ENCODE peak calls at places on chromosomes 1 and 21, in seven cellular contexts. One of them, this sample, is unnamed.

GRCh38 chr1:237677979-237678378 is 212.7 kb downstream of the ZP4 start:
- DNase-seq in cardiac fibroblast: peak; percentile 48
- DNase-seq in MM.1S: peak; percentile 47
- DNase-seq in left ventricle myocardium superior: no peak
- DNase-seq in HTR-8/SVneo: peak; percentile 28
- DNase-seq in 8988T: no peak
- DNase-seq in C1 segment of cervical spinal cord: no peak
- DNase-seq in this sample: no peak

GRCh38 chr1:53562256-53562982 is 103.2 kb downstream of the DMRTB1 start:
- DNase-seq in cardiac fibroblast: no peak
- DNase-seq in MM.1S: no peak
- DNase-seq in left ventricle myocardium superior: no peak
- DNase-seq in HTR-8/SVneo: no peak
- DNase-seq in 8988T: no peak
- DNase-seq in C1 segment of cervical spinal cord: no peak
- DNase-seq in this sample: no peak

GRCh38 chr1:24683713-24684162 is 40.6 kb downstream of the SRRM1 start:
- DNase-seq in cardiac fibroblast: peak; percentile 92
- DNase-seq in MM.1S: no peak
- DNase-seq in left ventricle myocardium superior: no peak
- DNase-seq in HTR-8/SVneo: peak; percentile 77
- DNase-seq in 8988T: peak; percentile 38
- DNase-seq in C1 segment of cervical spinal cord: peak; percentile 7
- DNase-seq in this sample: no peak

GRCh38 chr1:70146488-70146887 is 58.9 kb downstream of the LRRC40 start:
- DNase-seq in cardiac fibroblast: no peak
- DNase-seq in MM.1S: no peak
- DNase-seq in left ventricle myocardium superior: no peak
- DNase-seq in HTR-8/SVneo: no peak
- DNase-seq in 8988T: no peak
- DNase-seq in C1 segment of cervical spinal cord: no peak
- DNase-seq in this sample: no peak

GRCh38 chr1:43314233-43314632 is 13.5 kb downstream of the TIE1 start:
- DNase-seq in cardiac fibroblast: no peak
- DNase-seq in MM.1S: no peak
- DNase-seq in left ventricle myocardium superior: no peak
- DNase-seq in HTR-8/SVneo: no peak
- DNase-seq in 8988T: no peak
- DNase-seq in C1 segment of cervical spinal cord: no peak
- DNase-seq in this sample: no peak

GRCh38 chr1:15820478-15820877 is 13.0 kb upstream of the UQCRHL start:
- DNase-seq in cardiac fibroblast: peak; percentile 55
- DNase-seq in MM.1S: no peak
- DNase-seq in left ventricle myocardium superior: no peak
- DNase-seq in HTR-8/SVneo: peak; percentile 21
- DNase-seq in 8988T: no peak
- DNase-seq in C1 segment of cervical spinal cord: no peak
- DNase-seq in this sample: no peak

GRCh38 chr1:152855661-152856060 is 4.1 kb upstream of the LCE7A start:
- DNase-seq in cardiac fibroblast: no peak
- DNase-seq in MM.1S: no peak
- DNase-seq in left ventricle myocardium superior: no peak
- DNase-seq in HTR-8/SVneo: peak; percentile 4
- DNase-seq in 8988T: no peak
- DNase-seq in C1 segment of cervical spinal cord: no peak
- DNase-seq in this sample: no peak

GRCh38 chr1:2534775-2535387 is 4.8 kb upstream of the HES5 start:
- DNase-seq in cardiac fibroblast: peak; percentile 31
- DNase-seq in MM.1S: no peak
- DNase-seq in left ventricle myocardium superior: no peak
- DNase-seq in HTR-8/SVneo: peak; percentile 60
- DNase-seq in 8988T: peak; percentile 78
- DNase-seq in C1 segment of cervical spinal cord: no peak
- DNase-seq in this sample: no peak

GRCh38 chr1:205493241-205494085 is 11.0 kb upstream of the CDK18 start:
- DNase-seq in cardiac fibroblast: peak; percentile 92
- DNase-seq in MM.1S: no peak
- DNase-seq in left ventricle myocardium superior: peak; percentile 52
- DNase-seq in HTR-8/SVneo: peak; percentile 75
- DNase-seq in 8988T: no peak
- DNase-seq in C1 segment of cervical spinal cord: peak; percentile 68
- DNase-seq in this sample: peak; percentile 28

GRCh38 chr1:59631561-59631960 is 183.2 kb upstream of the HOOK1 start:
- DNase-seq in cardiac fibroblast: no peak
- DNase-seq in MM.1S: no peak
- DNase-seq in left ventricle myocardium superior: no peak
- DNase-seq in HTR-8/SVneo: no peak
- DNase-seq in 8988T: no peak
- DNase-seq in C1 segment of cervical spinal cord: no peak
- DNase-seq in this sample: no peak

GRCh38 chr21:43733529-43734071 is 14.7 kb downstream of the PDXK start:
- DNase-seq in cardiac fibroblast: peak; percentile 60
- DNase-seq in MM.1S: no peak
- DNase-seq in left ventricle myocardium superior: no peak
- DNase-seq in HTR-8/SVneo: no peak
- DNase-seq in 8988T: no peak
- DNase-seq in C1 segment of cervical spinal cord: peak; percentile 70
- DNase-seq in this sample: no peak

GRCh38 chr1:59506952-59507351 is 210.1 kb downstream of the FGGY start:
- DNase-seq in cardiac fibroblast: no peak
- DNase-seq in MM.1S: no peak
- DNase-seq in left ventricle myocardium superior: no peak
- DNase-seq in HTR-8/SVneo: no peak
- DNase-seq in 8988T: no peak
- DNase-seq in C1 segment of cervical spinal cord: no peak
- DNase-seq in this sample: no peak

GRCh38 chr1:165354739-165355138 is 1.8 kb downstream of the LMX1A start:
- DNase-seq in cardiac fibroblast: no peak
- DNase-seq in MM.1S: no peak
- DNase-seq in left ventricle myocardium superior: no peak
- DNase-seq in HTR-8/SVneo: no peak
- DNase-seq in 8988T: no peak
- DNase-seq in C1 segment of cervical spinal cord: no peak
- DNase-seq in this sample: no peak

GRCh38 chr1:162892916-162893714 is 32.1 kb upstream of the CCDC190 start:
- DNase-seq in cardiac fibroblast: peak; percentile 67
- DNase-seq in MM.1S: no peak
- DNase-seq in left ventricle myocardium superior: no peak
- DNase-seq in HTR-8/SVneo: no peak
- DNase-seq in 8988T: no peak
- DNase-seq in C1 segment of cervical spinal cord: no peak
- DNase-seq in this sample: no peak

GRCh38 chr1:175221548-175222175 is 29.1 kb upstream of the KIAA0040 start:
- DNase-seq in cardiac fibroblast: peak; percentile 13
- DNase-seq in MM.1S: no peak
- DNase-seq in left ventricle myocardium superior: peak; percentile 48
- DNase-seq in HTR-8/SVneo: no peak
- DNase-seq in 8988T: no peak
- DNase-seq in C1 segment of cervical spinal cord: no peak
- DNase-seq in this sample: no peak

GRCh38 chr21:45989355-45990048 is 7.9 kb downstream of the COL6A1 start:
- DNase-seq in cardiac fibroblast: no peak
- DNase-seq in MM.1S: no peak
- DNase-seq in left ventricle myocardium superior: peak; percentile 31
- DNase-seq in HTR-8/SVneo: no peak
- DNase-seq in 8988T: peak; percentile 29
- DNase-seq in C1 segment of cervical spinal cord: no peak
- DNase-seq in this sample: no peak

GRCh38 chr1:8712413-8713229 is 104.8 kb downstream of the RERE start:
- DNase-seq in cardiac fibroblast: peak; percentile 95
- DNase-seq in MM.1S: peak; percentile 40
- DNase-seq in left ventricle myocardium superior: no peak
- DNase-seq in HTR-8/SVneo: peak; percentile 50
- DNase-seq in 8988T: no peak
- DNase-seq in C1 segment of cervical spinal cord: no peak
- DNase-seq in this sample: no peak

GRCh38 chr1:68174173-68175113 is 57.9 kb downstream of the WLS start:
- DNase-seq in cardiac fibroblast: peak; percentile 94
- DNase-seq in MM.1S: no peak
- DNase-seq in left ventricle myocardium superior: no peak
- DNase-seq in HTR-8/SVneo: peak; percentile 73
- DNase-seq in 8988T: no peak
- DNase-seq in C1 segment of cervical spinal cord: peak; percentile 18
- DNase-seq in this sample: no peak

GRCh38 chr1:115837386-115837761 is 3.6 kb downstream of the NHLH2 start:
- DNase-seq in cardiac fibroblast: no peak
- DNase-seq in MM.1S: no peak
- DNase-seq in left ventricle myocardium superior: no peak
- DNase-seq in HTR-8/SVneo: no peak
- DNase-seq in 8988T: no peak
- DNase-seq in C1 segment of cervical spinal cord: no peak
- DNase-seq in this sample: no peak

GRCh38 chr1:228211091-228211870 is 3.4 kb downstream of the OBSCN start:
- DNase-seq in cardiac fibroblast: no peak
- DNase-seq in MM.1S: no peak
- DNase-seq in left ventricle myocardium superior: no peak
- DNase-seq in HTR-8/SVneo: no peak
- DNase-seq in 8988T: no peak
- DNase-seq in C1 segment of cervical spinal cord: no peak
- DNase-seq in this sample: no peak

GRCh38 chr1:229165327-229165726 is 105.6 kb upstream of the RAB4A start:
- DNase-seq in cardiac fibroblast: no peak
- DNase-seq in MM.1S: peak; percentile 61
- DNase-seq in left ventricle myocardium superior: no peak
- DNase-seq in HTR-8/SVneo: no peak
- DNase-seq in 8988T: no peak
- DNase-seq in C1 segment of cervical spinal cord: no peak
- DNase-seq in this sample: no peak

GRCh38 chr1:232306269-232306911 is 323.5 kb downstream of the SIPA1L2 start:
- DNase-seq in cardiac fibroblast: peak; percentile 35
- DNase-seq in MM.1S: no peak
- DNase-seq in left ventricle myocardium superior: peak; percentile 59
- DNase-seq in HTR-8/SVneo: no peak
- DNase-seq in 8988T: no peak
- DNase-seq in C1 segment of cervical spinal cord: no peak
- DNase-seq in this sample: no peak

GRCh38 chr1:21585037-21585436 is 75.8 kb downstream of the ALPL start:
- DNase-seq in cardiac fibroblast: no peak
- DNase-seq in MM.1S: no peak
- DNase-seq in left ventricle myocardium superior: no peak
- DNase-seq in HTR-8/SVneo: no peak
- DNase-seq in 8988T: no peak
- DNase-seq in C1 segment of cervical spinal cord: no peak
- DNase-seq in this sample: no peak

This sample was measured in GOT3.